ENCODE peak calls at places on chromosomes 1 and 21, in five cellular contexts. V, T, L, J and B are unnamed samples.

GRCh38 chr1:33211972-33212371 is 30.1 kb upstream of the TRIM62 start:
- DNase-seq in T (no peak), L (no peak), J (no peak), V (no peak), B (no peak)

GRCh38 chr1:117433943-117434342 is 66.7 kb downstream of the MAN1A2 start:
- DNase-seq in V (no peak), J (peak; percentile 48), T (no peak), L (no peak), B (no peak)

GRCh38 chr1:160460683-160461287 is 60.4 kb downstream of the VANGL2 start:
- DNase-seq in J (no peak), L (no peak), V (no peak), T (no peak), B (peak; percentile 19)

GRCh38 chr1:167900907-167901306 is 13.0 kb downstream of the ADCY10 start:
- DNase-seq in J (no peak), T (no peak), V (no peak), L (no peak), B (no peak)

GRCh38 chr1:3246251-3246650 is 177.2 kb downstream of the PRDM16 start:
- DNase-seq in T (no peak), V (no peak), J (no peak), L (no peak), B (no peak)

GRCh38 chr1:164051791-164052190 is 507.2 kb upstream of the PBX1 start:
- DNase-seq in L (no peak), V (no peak), J (no peak), T (no peak), B (no peak)

GRCh38 chr21:37695111-37695510 is 221.1 kb downstream of the KCNJ6 start:
- DNase-seq in V (no peak), J (no peak), T (no peak), L (no peak), B (no peak)

GRCh38 chr1:2534775-2535387 is 4.8 kb upstream of the HES5 start:
- DNase-seq in T (no peak), V (peak; percentile 71), L (no peak), J (peak; percentile 70), B (peak; percentile 70)

GRCh38 chr1:172241540-172241939 is 178.9 kb upstream of the C1orf105 start:
- DNase-seq in T (no peak), L (no peak), V (no peak), J (no peak), B (no peak)

GRCh38 chr1:64163972-64164371 is 39.5 kb upstream of the UBE2U start:
- DNase-seq in V (peak; percentile 64), J (peak; percentile 53), T (peak; percentile 14), L (no peak), B (peak; percentile 79)

GRCh38 chr1:25469177-25469576 is 38.5 kb downstream of the MACO1 start:
- DNase-seq in J (peak; percentile 57), T (no peak), V (peak; percentile 80), L (no peak), B (no peak)

GRCh38 chr1:31670583-31670944 is 25.9 kb upstream of the PEF1 start:
- DNase-seq in L (no peak), T (no peak), V (no peak), J (no peak), B (no peak)

GRCh38 chr1:163842546-163842945 is 520.8 kb downstream of the NUF2 start:
- DNase-seq in L (no peak), T (no peak), J (peak; percentile 7), V (no peak), B (no peak)

GRCh38 chr1:195934839-195935557 is 673.2 kb downstream of the KCNT2 start:
- DNase-seq in L (no peak), V (no peak), T (no peak), J (peak; percentile 4), B (no peak)

GRCh38 chr1:51570063-51570720 is 46.7 kb upstream of the OSBPL9 start:
- DNase-seq in V (no peak), J (no peak), T (no peak), L (no peak), B (peak; percentile 44)

GRCh38 chr1:2971609-2972008 is 49.7 kb upstream of the ACTRT2 start:
- DNase-seq in T (no peak), L (no peak), V (no peak), J (no peak), B (no peak)

GRCh38 chr1:183394435-183394834 is 23.7 kb downstream of the NMNAT2 start:
- DNase-seq in J (no peak), L (no peak), T (no peak), V (no peak), B (no peak)

GRCh38 chr1:13513063-13513884 is 529 bp downstream of the LRRC38 start:
- DNase-seq in T (no peak), J (no peak), V (no peak), L (peak; percentile 50), B (peak; percentile 63)

GRCh38 chr1:212317916-212318315 is 32.7 kb downstream of the PPP2R5A start:
- DNase-seq in V (no peak), J (no peak), L (no peak), T (no peak), B (no peak)

GRCh38 chr1:183674339-183674738 is 21.2 kb upstream of the APOBEC4 start:
- DNase-seq in J (no peak), L (no peak), V (peak; percentile 40), T (no peak), B (no peak)

GRCh38 chr1:43766818-43767525 is 59.6 kb downstream of the ST3GAL3 start:
- DNase-seq in L (peak; percentile 70), T (no peak), J (no peak), V (peak; percentile 14), B (peak; percentile 81)

GRCh38 chr1:221439734-221440436 is 302.0 kb downstream of the DUSP10 start:
- DNase-seq in V (peak; percentile 98), J (peak; percentile 97), L (no peak), T (no peak), B (peak; percentile 81)

GRCh38 chr1:66695121-66695520 is 57.1 kb upstream of the DYNLT5 start:
- DNase-seq in V (no peak), J (peak; percentile 53), T (peak; percentile 8), L (no peak), B (no peak)

DNA sequence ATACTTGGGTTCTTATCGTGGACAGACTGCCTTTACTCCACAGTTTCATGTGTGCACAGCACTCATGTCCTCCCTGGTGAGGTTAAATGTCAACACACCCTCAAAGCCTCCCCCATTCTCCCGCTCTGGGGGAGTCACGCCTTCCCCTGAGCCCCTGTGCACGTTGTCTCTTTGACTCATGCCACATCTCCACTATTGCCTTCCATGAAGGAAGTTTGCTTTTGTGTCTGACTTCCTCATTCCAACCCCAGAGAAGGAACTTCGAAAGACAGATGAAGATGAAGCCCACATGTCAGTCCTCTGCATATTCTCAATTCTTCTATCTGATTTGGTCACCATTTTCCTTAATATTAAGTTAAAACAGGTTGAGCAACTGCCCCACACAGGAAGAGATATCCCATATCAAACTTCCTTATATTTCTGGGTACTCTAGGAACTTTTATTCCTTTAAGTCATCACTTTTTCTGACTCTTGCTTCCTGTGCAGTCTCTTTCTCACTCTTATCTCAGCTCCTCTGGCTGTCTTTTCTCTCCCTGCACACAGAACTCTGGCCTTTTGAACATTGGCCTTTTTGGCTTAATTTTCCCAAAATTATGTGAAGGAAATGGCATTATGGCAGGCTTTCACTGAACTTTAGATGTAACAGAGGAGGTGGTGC is 41.5 kb downstream of the C4BPA start:
- DNase-seq in L (no peak), J (no peak), V (no peak), T (no peak), B (no peak)
- H3K23ac ChIP-seq in L (no peak overlapping the region), J (no peak overlapping the region), V (no peak overlapping the region), T (no peak overlapping the region), B (no peak overlapping the region)

GRCh38 chr1:203006948-203007871 is at the start of gene TMEM183A:
- DNase-seq in L (peak; percentile 98), V (peak; percentile 97), J (peak; percentile 97), T (peak; percentile 96), B (peak; percentile 99)
- H2AK5ac ChIP-seq in L (no peak within 1 kb of the TSS), V (peak within 1 kb of the TSS; percentile 90), J (no peak within 1 kb of the TSS), T (peak within 1 kb of the TSS; percentile 73), B (peak within 1 kb of the TSS; percentile 37)

GRCh38 chr21:42353623-42354022 is 2.8 kb upstream of the TFF2 start:
- DNase-seq in J (no peak), T (no peak), L (no peak), V (no peak), B (no peak)
- H3K23ac ChIP-seq in J (no peak overlapping the region), T (no peak overlapping the region), L (no peak overlapping the region), V (no peak overlapping the region), B (no peak overlapping the region)

GRCh38 chr1:220368352-220369265 is 96.4 kb upstream of the RAB3GAP2 start:
- DNase-seq in L (peak; percentile 38), V (no peak), J (peak; percentile 41), T (no peak), B (peak; percentile 89)
- H2AK5ac ChIP-seq in L (no peak overlapping the region), V (no peak overlapping the region), J (no peak overlapping the region), T (no peak overlapping the region), B (no peak overlapping the region)

DNA sequence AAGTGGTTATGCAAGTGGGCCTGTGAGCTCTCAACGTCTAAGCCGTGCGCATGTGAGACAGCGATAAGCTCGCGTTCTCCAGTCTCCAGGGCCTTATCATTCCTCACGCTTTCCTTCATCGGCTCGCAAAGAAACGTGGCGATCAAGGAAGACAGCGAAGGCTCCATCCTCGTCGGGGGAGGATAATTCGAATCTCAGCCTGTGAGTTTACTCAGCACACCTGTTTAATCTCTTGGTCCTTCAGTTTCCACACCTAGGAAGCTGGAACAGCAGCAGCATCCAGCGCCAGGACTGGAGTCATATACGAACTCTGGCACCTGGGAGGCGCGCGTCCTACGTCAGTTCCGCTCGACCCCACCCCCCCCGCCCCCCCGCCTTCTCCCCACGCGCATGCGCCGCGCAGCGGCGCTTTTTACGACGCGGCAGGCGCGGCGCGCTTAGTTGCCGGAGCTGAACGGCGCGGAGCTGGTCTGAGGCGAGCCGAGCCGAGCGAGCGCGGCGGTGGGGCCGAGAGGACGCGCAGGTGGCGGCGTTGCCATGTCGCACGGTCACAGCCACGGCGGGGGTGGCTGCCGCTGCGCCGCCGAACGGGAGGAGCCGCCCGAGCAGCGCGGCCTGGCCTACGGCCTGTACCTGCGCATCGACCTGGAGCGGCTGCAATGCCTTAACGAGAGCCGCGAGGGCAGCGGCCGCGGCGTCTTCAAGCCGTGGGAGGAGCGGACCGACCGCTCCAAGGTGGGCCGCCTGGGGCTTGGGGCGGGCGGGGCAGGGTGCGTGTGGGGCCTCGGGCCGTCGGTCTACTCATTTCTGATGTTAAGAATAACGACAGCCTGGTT is at the start of gene PITHD1:
- DNase-seq in T (peak; percentile 85), J (peak; percentile 86), V (peak; percentile 79), L (peak; percentile 84), B (peak; percentile 90)
- H3K23ac ChIP-seq in T (peak within 1 kb of the TSS; percentile 82), J (peak within 1 kb of the TSS; percentile 92), V (peak within 1 kb of the TSS; percentile 90), L (no peak within 1 kb of the TSS), B (peak within 1 kb of the TSS; percentile 80)

GRCh38 chr1:40382601-40383000 is 9.1 kb downstream of the SMAP2 start:
- DNase-seq in T (no peak), V (no peak), J (no peak), L (no peak), B (no peak)

GRCh38 chr1:40379785-40380452 is 6.4 kb downstream of the SMAP2 start:
- DNase-seq in L (no peak), T (no peak), J (peak; percentile 63), V (peak; percentile 65), B (no peak)

GRCh38 chr1:40381268-40382109 is 8.0 kb downstream of the SMAP2 start:
- DNase-seq in V (no peak), L (no peak), J (no peak), T (no peak), B (no peak)

GRCh38 chr1:40382110-40382464 is 8.6 kb downstream of the SMAP2 start:
- DNase-seq in V (no peak), T (no peak), L (no peak), J (no peak), B (no peak)

DNA sequence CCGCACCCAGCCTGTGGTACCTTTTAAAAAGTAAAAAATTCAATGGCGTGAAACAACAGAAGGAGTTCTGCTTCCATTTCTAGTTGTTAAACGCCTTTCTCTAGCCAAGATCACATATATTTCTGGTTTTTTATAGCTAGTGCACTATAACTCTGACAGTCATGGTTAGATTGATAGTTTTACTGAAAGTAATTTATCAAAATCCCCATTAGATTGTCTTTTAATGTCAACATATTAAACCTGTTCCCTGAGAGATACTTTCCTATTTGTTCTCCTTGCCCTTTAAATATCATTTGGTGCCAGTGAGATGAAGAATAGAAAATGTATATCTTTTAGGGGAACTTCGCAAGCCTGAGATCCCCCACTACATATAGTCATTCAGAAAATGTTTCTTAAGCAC is 7.3 kb downstream of the SMAP2 start:
- DNase-seq in L (no peak), V (no peak), J (no peak), T (no peak), B (no peak)
- H2AK5ac ChIP-seq in L (no peak overlapping the region), V (no peak overlapping the region), J (no peak overlapping the region), T (no peak overlapping the region), B (no peak overlapping the region)